ENCODE peak calls at places on chromosome 11, in nine cellular contexts. H is NCI-H460; Z is activated T-cell treated with anti-CD3 and anti-CD28 coated beads, Interleukin-2, amount 50 U/mL, for 48 hours; I is Caco-2; M is esophagus muscularis mucosa; A is stimulated activated CD4-positive, alpha-beta T cell treated with anti-CD3 and anti-CD28 coated beads, Interleukin-2, amount 100 ng/mL, for 48 hours; B is hepatic stellate cell; E is CD4-positive, alpha-beta T cell; R is M059J. N is an unnamed sample.

GRCh38 chr11:6345356-6345755 is 25.1 kb upstream of the CAVIN3 start:
- DNase-seq in M (no peak), B (no peak), H (no peak), I (no peak), Z (no peak), A (no peak), E (no peak), R (no peak), N (no peak)

GRCh38 chr11:127017482-127017881 is 16.9 kb upstream of the KIRREL3 start:
- DNase-seq in E (no peak), I (peak), R (peak), M (no peak), H (no peak), B (peak), Z (no peak), A (no peak), N (no peak)

GRCh38 chr11:67351275-67352005 is 1.9 kb downstream of the POLD4 start:
- DNase-seq in R (peak), H (peak), I (peak), E (peak), A (peak), B (peak), Z (peak), M (no peak), N (peak)

GRCh38 chr11:73281201-73281741 is 9.1 kb downstream of the P2RY6 start:
- DNase-seq in A (no peak), E (no peak), I (peak), Z (no peak), H (no peak), M (no peak), B (no peak), R (no peak), N (no peak)

GRCh38 chr11:119700536-119701346 is 28.3 kb downstream of the NECTIN1 start:
- DNase-seq in M (no peak), A (no peak), B (no peak), Z (no peak), H (no peak), I (no peak), E (no peak), R (peak), N (no peak)

GRCh38 chr11:117814766-117815261 is 9.7 kb downstream of the FXYD2 start:
- DNase-seq in I (no peak), H (no peak), E (peak), M (peak), R (no peak), Z (peak), B (no peak), A (peak), N (no peak)

GRCh38 chr11:111446404-111447152 is 65.6 kb downstream of the BTG4 start:
- DNase-seq in H (peak), A (peak), M (peak), E (peak), Z (peak), R (peak), B (peak), I (peak), N (peak)

GRCh38 chr11:116457336-116458007 is 315.3 kb downstream of the BUD13 start:
- DNase-seq in R (no peak), E (no peak), A (no peak), M (no peak), B (no peak), I (no peak), H (no peak), Z (no peak), N (no peak)

GRCh38 chr11:61679893-61680621 is at the start of gene DAGLA:
- DNase-seq in R (peak), B (peak), H (peak), I (peak), Z (peak), A (peak), M (no peak), E (peak), N (peak)

GRCh38 chr11:71311928-71312510 is 59.6 kb upstream of the SHANK2 start:
- DNase-seq in I (peak), H (no peak), R (no peak), E (no peak), M (peak), B (no peak), A (no peak), Z (no peak), N (no peak)